ENCODE peak calls at places on chromosome 17, in nine cellular contexts. R is upper lobe of right lung; C is body of pancreas; Y is thoracic aorta; F is lung; Q is colonic mucosa; S is CD8-positive, alpha-beta T cell; X is A673; I is brain microvascular endothelial cell. T is an unnamed sample.

GRCh38 chr17:38322156-38322779 is 21.5 kb downstream of the GPR179 start:
- DNase-seq in R (peak; percentile 84), C (peak; percentile 72), Y (peak; percentile 12), F (peak; percentile 75), Q (peak; percentile 60), S (peak; percentile 60), X (peak; percentile 58), I (peak; percentile 33), T (peak; percentile 76)

GRCh38 chr17:17356149-17356930 is 53.2 kb downstream of the NT5M start:
- DNase-seq in R (peak; percentile 84), C (peak; percentile 88), Y (peak; percentile 21), F (peak; percentile 78), Q (peak; percentile 76), S (peak; percentile 58), X (peak; percentile 87), I (peak; percentile 76), T (peak; percentile 81)

GRCh38 chr17:65633146-65633881 is 71.9 kb upstream of the AXIN2 start:
- DNase-seq in R (no peak), C (no peak), Y (no peak), F (no peak), Q (no peak), S (no peak), X (no peak), I (no peak), T (no peak)

GRCh38 chr17:47701603-47702002 is 7.6 kb downstream of the TBKBP1 start:
- DNase-seq in R (peak; percentile 53), C (no peak), Y (no peak), F (no peak), Q (no peak), S (no peak), X (no peak), I (no peak), T (no peak)

GRCh38 chr17:3982113-3982512 is 17.9 kb upstream of the ATP2A3 start:
- DNase-seq in R (peak; percentile 65), C (no peak), Y (no peak), F (no peak), Q (no peak), S (no peak), X (no peak), I (no peak), T (no peak)

GRCh38 chr17:40598928-40599627 is 33.8 kb upstream of the CCR7 start:
- DNase-seq in R (no peak), C (no peak), Y (no peak), F (no peak), Q (no peak), S (no peak), X (no peak), I (peak; percentile 65), T (no peak)

GRCh38 chr17:42428141-42428944 is 5.3 kb upstream of the CAVIN1 start:
- DNase-seq in R (no peak), C (peak; percentile 69), Y (peak; percentile 50), F (peak; percentile 60), Q (peak; percentile 70), S (no peak), X (peak; percentile 83), I (peak; percentile 95), T (peak; percentile 32)

GRCh38 chr17:5919104-5919503 is 151.1 kb upstream of the WSCD1 start:
- DNase-seq in R (no peak), C (no peak), Y (no peak), F (no peak), Q (no peak), S (no peak), X (no peak), I (no peak), T (no peak)

GRCh38 chr17:79915850-79916430 is 76.7 kb upstream of the CBX4 start:
- DNase-seq in R (peak; percentile 84), C (peak; percentile 70), Y (no peak), F (peak; percentile 67), Q (peak; percentile 83), S (no peak), X (no peak), I (no peak), T (no peak)
- TF ChIP-seq CTCF in R (peak; percentile 37), C (no peak), Y (no peak), F (no peak), Q (no peak), S (no peak), X (peak; percentile 50), I (peak; percentile 53), T (peak; percentile 26)

GRCh38 chr17:73311781-73312641 is at the start of gene CDC42EP4:
- DNase-seq in R (peak; percentile 98), C (peak; percentile 97), Y (peak; percentile 84), F (peak; percentile 96), Q (peak; percentile 98), S (peak; percentile 76), X (peak; percentile 95), I (peak; percentile 91), T (peak; percentile 99)

GRCh38 chr17:73311428-73311780 is 397 bp downstream of the CDC42EP4 start:
- DNase-seq in R (peak; percentile 82), C (no peak), Y (no peak), F (no peak), Q (peak; percentile 60), S (no peak), X (peak; percentile 53), I (no peak), T (peak; percentile 79)

GRCh38 chr17:73315481-73315880 is 3.7 kb upstream of the CDC42EP4 start:
- DNase-seq in R (no peak), C (no peak), Y (no peak), F (no peak), Q (no peak), S (no peak), X (no peak), I (no peak), T (no peak)

GRCh38 chr17:73316919-73317505 is 5.2 kb upstream of the CDC42EP4 start:
- DNase-seq in R (no peak), C (no peak), Y (no peak), F (no peak), Q (no peak), S (no peak), X (no peak), I (no peak), T (no peak)

DNA sequence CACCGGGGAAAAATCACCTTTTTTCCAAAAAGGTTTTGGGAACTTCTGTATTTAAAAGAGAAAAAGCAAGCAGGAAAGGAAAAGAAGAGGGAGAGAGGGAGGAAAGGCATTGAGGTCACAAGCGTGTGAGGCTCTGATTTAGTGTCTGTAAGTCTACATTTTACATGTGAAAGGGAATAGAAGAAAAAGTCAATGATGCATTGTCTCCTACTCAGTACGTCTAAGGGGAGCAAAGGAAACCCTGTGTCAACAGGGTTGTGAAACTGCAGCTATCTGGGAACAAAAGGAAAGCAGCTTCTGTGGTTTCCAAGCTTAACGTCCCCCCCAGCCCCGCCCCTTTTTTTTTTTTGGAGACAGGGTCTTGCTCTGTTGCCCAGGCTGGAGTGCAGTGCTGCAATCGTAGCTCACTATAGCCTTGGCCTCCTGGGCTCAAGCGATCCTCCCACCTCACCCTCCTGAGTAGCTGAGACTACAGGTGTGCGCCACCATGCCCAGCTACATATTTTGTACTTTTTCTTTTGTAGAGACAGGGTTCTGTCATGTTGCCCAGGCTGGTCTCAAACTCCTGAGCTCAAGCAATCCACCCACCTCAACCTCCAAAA is 1.8 kb upstream of the CDC42EP4 start:
- DNase-seq in R (no peak), C (no peak), Y (no peak), F (no peak), Q (no peak), S (no peak), X (no peak), I (no peak), T (no peak)
- H3K36me3 ChIP-seq in R (no peaks in the 10 kb centered on the region), C (no peaks in the 10 kb centered on the region), Y (no peaks in the 10 kb centered on the region), F (no peaks in the 10 kb centered on the region), Q (no peaks in the 10 kb centered on the region), S (no peaks in the 10 kb centered on the region), X (no peaks in the 10 kb centered on the region), I (no peaks in the 10 kb centered on the region), T (no peaks in the 10 kb centered on the region)

DNA sequence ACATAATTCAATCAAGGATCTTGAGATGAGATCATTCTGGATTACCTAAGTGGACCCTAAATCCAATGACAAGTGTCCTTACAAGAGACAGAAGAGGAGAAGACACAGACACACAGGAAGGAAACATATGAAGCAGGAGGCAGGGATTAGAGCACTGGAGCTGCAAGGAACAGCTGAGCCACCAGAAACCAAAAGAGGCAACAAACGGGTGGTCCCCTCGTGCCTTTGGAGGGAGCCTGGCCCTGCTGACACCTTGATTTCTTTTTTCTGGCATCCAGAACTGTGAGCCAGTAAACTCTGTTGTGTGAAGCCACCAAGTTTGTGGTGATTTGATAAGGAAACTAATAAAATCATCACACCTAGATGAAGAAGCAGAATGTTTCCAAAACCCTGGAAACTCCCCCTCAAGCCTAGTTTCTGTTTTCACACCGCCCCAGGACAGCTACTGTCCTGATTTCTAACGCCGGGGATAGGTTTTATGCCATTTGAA is 115.2 kb downstream of the PITPNC1 start:
- DNase-seq in R (no peak), C (no peak), Y (no peak), F (no peak), Q (no peak), S (no peak), X (peak; percentile 44), I (no peak), T (no peak)
- H3K4me3 ChIP-seq in R (no peak overlapping the region), C (no peak overlapping the region), Y (no peak overlapping the region), F (no peak overlapping the region), Q (no peak overlapping the region), S (no peak overlapping the region), X (no peak overlapping the region), I (no peak overlapping the region), T (no peak overlapping the region)

DNA sequence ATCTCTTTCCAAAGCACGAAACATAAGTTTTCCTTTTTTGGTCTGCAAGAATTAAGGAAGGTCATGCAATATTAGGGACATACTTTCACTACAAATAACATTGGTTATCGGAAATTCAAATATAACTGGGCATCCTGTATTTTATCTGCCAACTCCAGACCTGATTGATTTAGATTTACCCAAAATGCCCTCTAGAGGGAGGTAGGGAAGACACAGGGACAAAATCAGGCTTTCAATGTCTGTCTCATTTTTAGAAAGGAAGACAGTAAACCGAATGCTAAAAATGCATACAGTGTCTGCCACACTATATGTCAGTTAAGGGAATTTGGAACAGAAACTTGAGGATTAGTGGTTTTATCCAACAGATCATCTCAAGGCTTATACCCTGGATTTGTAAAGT is 161.7 kb upstream of the SOX9 start:
- DNase-seq in R (no peak), C (no peak), Y (no peak), F (no peak), Q (no peak), S (no peak), X (peak; percentile 42), I (no peak), T (no peak)
- TF ChIP-seq CTCF in R (peak; percentile 34), C (peak; percentile 34), Y (no peak), F (no peak), Q (peak; percentile 51), S (no peak), X (peak; percentile 63), I (peak; percentile 61), T (no peak)